ENCODE peak calls at places on chromosome 1, in five cellular contexts. H, T, I, R and J are unnamed samples.

GRCh38 chr1:22271847-22272801 is 129.2 kb upstream of the WNT4 start:
- DNase-seq in H (no peak), T (no peak), I (no peak), R (no peak), J (no peak)

GRCh38 chr1:92969517-92969916 is 8.3 kb upstream of the DIPK1A start:
- DNase-seq in H (no peak), T (no peak), I (no peak), R (no peak), J (no peak)

GRCh38 chr1:51948491-51948915 is 42.0 kb downstream of the RAB3B start:
- DNase-seq in H (no peak), T (no peak), I (no peak), R (no peak), J (no peak)

GRCh38 chr1:23964790-23965740 is 5.4 kb downstream of the PNRC2 start:
- DNase-seq in H (no peak), T (peak), I (no peak), R (no peak), J (no peak)

GRCh38 chr1:58983159-58983558 is 199.3 kb upstream of the JUN start:
- DNase-seq in H (no peak), T (peak), I (no peak), R (no peak), J (no peak)

GRCh38 chr1:151832318-151832984 is 849 bp upstream of the RORC start:
- DNase-seq in H (no peak), T (peak), I (no peak), R (no peak), J (peak)

GRCh38 chr1:111719561-111720239 is 19.5 kb downstream of the INKA2 start:
- DNase-seq in H (no peak), T (no peak), I (no peak), R (no peak), J (no peak)

GRCh38 chr1:165434264-165434663 is 10.7 kb downstream of the RXRG start:
- DNase-seq in H (no peak), T (no peak), I (no peak), R (no peak), J (no peak)

GRCh38 chr1:95793893-95794292 is 559.9 kb downstream of the RWDD3 start:
- DNase-seq in H (no peak), T (no peak), I (no peak), R (no peak), J (no peak)

GRCh38 chr1:73040811-73041210 is 758.5 kb upstream of the NEGR1 start:
- DNase-seq in H (no peak), T (no peak), I (no peak), R (no peak), J (no peak)

GRCh38 chr1:3133671-3134070 is 64.7 kb downstream of the PRDM16 start:
- DNase-seq in H (no peak), T (no peak), I (no peak), R (no peak), J (no peak)